ENCODE peak calls at places on chromosomes 13 and 19, in five cellular contexts. B is cardiac fibroblast, G is amniotic stem cell, C is NCI-H1105 treated with DMSO at 0.1 percent for 48 hours, M is erythroblast. P is an unnamed sample.

GRCh38 chr19:14526423-14526822 is 3.0 kb upstream of the TECR start:
- DNase-seq in B (no peak), G (no peak), C (no peak), M (no peak), P (no peak)

GRCh38 chr13:113928701-113929627 is 44.9 kb downstream of the C13orf46 start:
- DNase-seq in B (peak), G (peak), C (no peak), M (no peak), P (peak)

GRCh38 chr19:45164577-45165335 is 4.0 kb upstream of the NKPD1 start:
- DNase-seq in B (peak), G (no peak), C (no peak), M (peak), P (peak)

GRCh38 chr13:97653741-97654140 is 219.8 kb downstream of the RAP2A start:
- DNase-seq in B (peak), G (peak), C (no peak), M (no peak), P (peak)

GRCh38 chr19:44653977-44654784 is 10.5 kb downstream of the PVR start:
- DNase-seq in B (peak), G (no peak), C (no peak), M (peak), P (no peak)

GRCh38 chr19:2207008-2207407 is 29.1 kb downstream of the PLEKHJ1 start:
- DNase-seq in B (no peak), G (no peak), C (no peak), M (no peak), P (no peak)

GRCh38 chr19:17579523-17580244 is 24.2 kb downstream of the COLGALT1 start:
- DNase-seq in B (peak), G (no peak), C (no peak), M (peak), P (peak)

GRCh38 chr19:2246801-2247361 is 2.2 kb upstream of the AMH start:
- DNase-seq in B (peak), G (no peak), C (no peak), M (no peak), P (no peak)

GRCh38 chr13:25882732-25883357 is 169.0 kb downstream of the SHISA2 start:
- DNase-seq in B (no peak), G (no peak), C (no peak), M (no peak), P (no peak)

GRCh38 chr13:41565221-41565620 is 107.9 kb downstream of the RGCC start:
- DNase-seq in B (peak), G (peak), C (no peak), M (no peak), P (peak)

GRCh38 chr13:104855581-104855980 is 1679.9 kb downstream of the EFNB2 start:
- DNase-seq in B (no peak), G (no peak), C (no peak), M (no peak), P (no peak)

GRCh38 chr19:8094336-8094735 is 41.8 kb downstream of the CCL25 start:
- DNase-seq in B (no peak), G (no peak), C (no peak), M (no peak), P (no peak)

GRCh38 chr13:71882120-71882519 is 15.1 kb upstream of the DACH1 start:
- DNase-seq in B (no peak), G (no peak), C (no peak), M (no peak), P (no peak)

P was measured in fibroblast of the conjunctiva.